ENCODE peak calls at places on chromosomes 3 and 15, in five cellular contexts. B is AG10803, J is transverse colon, W is brain microvascular endothelial cell, Q is cardiac fibroblast. A is an unnamed sample.

GRCh38 chr3:42504334-42505202 is 2.1 kb downstream of the VIPR1 start:
- DNase-seq in Q (no peak), B (no peak), W (no peak), J (peak; percentile 58), A (no peak)

GRCh38 chr15:74192751-74193150 is 9.8 kb downstream of the STRA6 start:
- DNase-seq in Q (no peak), W (no peak), J (no peak), B (no peak), A (no peak)

GRCh38 chr15:35293353-35294130 is 208.4 kb upstream of the NANOGP8 start:
- DNase-seq in B (peak; percentile 75), W (peak; percentile 54), Q (peak; percentile 52), J (no peak), A (no peak)

GRCh38 chr3:144877356-144877755 is 905.7 kb downstream of the DIPK2A start:
- DNase-seq in Q (no peak), W (no peak), B (no peak), J (no peak), A (no peak)

GRCh38 chr3:43995929-43996378 is 245.7 kb upstream of the TOPAZ1 start:
- DNase-seq in B (no peak), Q (no peak), W (no peak), J (no peak), A (no peak)

GRCh38 chr15:56969265-56969895 is 50.9 kb downstream of the TCF12 start:
- DNase-seq in B (no peak), W (no peak), J (no peak), Q (no peak), A (no peak)

GRCh38 chr3:149673393-149673792 is 15.6 kb upstream of the WWTR1 start:
- DNase-seq in B (peak; percentile 81), Q (no peak), W (no peak), J (no peak), A (no peak)

GRCh38 chr3:123522666-123523412 is 62.0 kb downstream of the HACD2 start:
- DNase-seq in Q (no peak), B (no peak), J (no peak), W (no peak), A (no peak)

GRCh38 chr3:144018776-144019175 is 47.2 kb downstream of the DIPK2A start:
- DNase-seq in B (peak; percentile 65), J (no peak), Q (peak; percentile 58), W (peak; percentile 97), A (no peak)

GRCh38 chr3:184456476-184456875 is 76.6 kb downstream of the CHRD start:
- DNase-seq in W (no peak), B (no peak), J (no peak), Q (no peak), A (no peak)

GRCh38 chr15:65192016-65192415 is 6.9 kb upstream of the CLPX start:
- DNase-seq in Q (peak; percentile 18), W (peak; percentile 24), B (peak; percentile 15), J (no peak), A (no peak)

GRCh38 chr15:45457641-45458539 is 64.7 kb downstream of the SLC30A4 start:
- DNase-seq in Q (peak; percentile 84), J (peak; percentile 79), B (peak; percentile 73), W (peak; percentile 80), A (peak; percentile 88)

DNA sequence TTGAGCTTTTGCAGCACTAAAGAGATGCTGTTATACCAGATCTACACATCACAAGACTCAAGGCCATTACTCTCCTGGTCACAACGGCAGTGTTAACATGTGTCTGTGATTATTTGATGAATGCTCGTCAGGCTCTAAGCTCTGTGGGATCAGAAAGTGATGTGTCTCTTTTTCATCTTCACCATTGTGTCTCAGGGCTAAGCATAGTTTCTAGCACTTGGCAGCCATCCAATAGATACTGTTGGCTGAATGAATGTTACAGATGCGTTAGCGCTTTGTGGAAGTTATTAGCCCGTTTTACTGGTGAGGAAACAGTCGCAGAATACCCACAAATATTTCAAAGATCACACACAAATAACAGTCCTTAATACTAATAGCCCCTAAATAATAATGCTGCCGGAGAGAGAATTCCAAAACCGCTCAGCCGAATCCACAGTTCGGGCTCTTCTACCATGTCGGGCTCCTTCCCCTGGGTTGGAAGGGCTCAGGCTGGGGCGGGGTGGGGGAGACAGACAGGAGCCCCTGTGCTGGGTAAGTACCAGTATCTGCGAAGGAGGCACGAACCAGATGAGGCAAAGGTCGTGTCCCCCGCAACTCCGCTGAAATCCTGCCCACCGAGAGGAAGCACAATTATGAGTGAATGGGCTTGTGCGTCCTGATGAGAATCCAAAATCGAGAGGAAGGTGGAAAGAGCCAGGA is 1.1 kb upstream of the FAM81A start:
- DNase-seq in B (no peak), J (no peak), Q (peak; percentile 12), W (peak; percentile 16), A (peak; percentile 28)
- H3K4me3 ChIP-seq in B (no peak overlapping the region), J (peak overlapping the region; percentile 13), Q (no peak overlapping the region), W (peak overlapping the region; percentile 55), A (peak overlapping the region; percentile 60)

GRCh38 chr15:29268706-29269484 is 727 bp downstream of the NSMCE3 start:
- DNase-seq in Q (peak; percentile 37), J (peak; percentile 47), W (peak; percentile 26), B (peak; percentile 27), A (peak; percentile 8)
- H3K4me3 ChIP-seq in Q (peak overlapping the region; percentile 77), J (peak overlapping the region; percentile 66), W (peak overlapping the region; percentile 80), B (peak overlapping the region; percentile 86), A (peak overlapping the region; percentile 78)

DNA sequence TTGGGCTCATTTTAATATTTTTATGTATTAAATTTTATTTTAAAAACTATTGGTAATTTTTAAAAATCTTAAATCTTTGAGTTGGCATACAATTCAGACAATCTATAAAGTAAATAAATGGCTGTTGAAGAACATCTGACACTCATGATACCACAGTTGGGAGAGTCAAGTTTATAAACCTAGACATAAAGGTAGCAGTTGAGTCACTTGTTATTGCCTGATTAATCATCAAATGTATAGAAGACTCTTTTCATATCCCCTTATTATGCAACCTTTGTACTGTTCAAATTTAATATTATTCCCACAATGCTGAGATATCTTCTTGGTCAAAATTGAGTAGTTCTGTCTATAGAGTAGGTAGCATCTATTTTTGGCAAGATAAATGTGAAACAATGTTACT is 19.6 kb downstream of the PAQR9 start:
- DNase-seq in J (no peak), B (no peak), Q (no peak), W (no peak), A (no peak)
- H3K4me3 ChIP-seq in J (no peak overlapping the region), B (no peak overlapping the region), Q (no peak overlapping the region), W (no peak overlapping the region), A (no peak overlapping the region)

GRCh38 chr3:27629381-27629780 is 92.7 kb downstream of the EOMES start:
- DNase-seq in J (no peak), Q (no peak), W (no peak), B (no peak), A (no peak)
- H3K4me3 ChIP-seq in J (no peak overlapping the region), Q (no peak overlapping the region), W (no peak overlapping the region), B (no peak overlapping the region), A (no peak overlapping the region)

GRCh38 chr3:58578873-58579272 is 1.7 kb upstream of the FAM107A start:
- DNase-seq in J (no peak), Q (no peak), B (no peak), W (no peak), A (no peak)

GRCh38 chr3:58575986-58576652 is 1.1 kb downstream of the FAM107A start:
- DNase-seq in Q (peak; percentile 53), W (no peak), J (no peak), B (no peak), A (no peak)

GRCh38 chr3:58574682-58575081 is 2.5 kb downstream of the FAM107A start:
- DNase-seq in W (no peak), Q (no peak), J (no peak), B (no peak), A (no peak)

GRCh38 chr3:58576716-58577115 is 475 bp downstream of the FAM107A start:
- DNase-seq in J (no peak), B (no peak), W (no peak), Q (no peak), A (no peak)

GRCh38 chr3:58577269-58577821 is at the start of gene FAM107A:
- DNase-seq in W (peak; percentile 45), Q (peak; percentile 86), J (peak; percentile 39), B (peak; percentile 89), A (no peak)
- H3K4me3 ChIP-seq in W (no peak within 1 kb of the TSS), Q (no peak within 1 kb of the TSS), J (no peak within 1 kb of the TSS), B (peak within 1 kb of the TSS; percentile 18), A (no peak within 1 kb of the TSS)